ENCODE peak calls at places on chromosomes 1 and 21, in nine cellular contexts. One of them, this sample, is unnamed. For H3K9me3 and H3K4me1, the result is how much of the 10 kb centered on the place peaks cover.

GRCh38 chr1:165543651-165544452 is at the start of gene LRRC52:
- DNase-seq in A549: no peak
- DNase-seq in tibial artery: peak
- DNase-seq in ovary: no peak
- DNase-seq in heart left ventricle: peak
- DNase-seq in psoas muscle: peak
- DNase-seq in right lobe of liver: peak
- DNase-seq in endodermal cell: peak
- DNase-seq in H9: peak
- DNase-seq in this sample: peak

GRCh38 chr1:76190749-76191424 is 116.3 kb downstream of the ST6GALNAC3 start:
- DNase-seq in endodermal cell: no peak
- DNase-seq in right lobe of liver: no peak
- DNase-seq in H9: no peak
- DNase-seq in psoas muscle: no peak
- DNase-seq in A549: no peak
- DNase-seq in tibial artery: no peak
- DNase-seq in ovary: no peak
- DNase-seq in heart left ventricle: no peak
- DNase-seq in this sample: no peak

GRCh38 chr1:162696286-162696862 is 64.1 kb downstream of the DDR2 start:
- DNase-seq in A549: no peak
- DNase-seq in H9: peak
- DNase-seq in heart left ventricle: peak
- DNase-seq in endodermal cell: peak
- DNase-seq in right lobe of liver: no peak
- DNase-seq in tibial artery: peak
- DNase-seq in psoas muscle: peak
- DNase-seq in ovary: peak
- DNase-seq in this sample: peak

GRCh38 chr1:222592171-222592570 is 2.4 kb upstream of the TAF1A start:
- DNase-seq in right lobe of liver: no peak
- DNase-seq in tibial artery: no peak
- DNase-seq in A549: no peak
- DNase-seq in psoas muscle: no peak
- DNase-seq in endodermal cell: no peak
- DNase-seq in ovary: no peak
- DNase-seq in H9: no peak
- DNase-seq in heart left ventricle: no peak
- DNase-seq in this sample: no peak

GRCh38 chr1:230977781-230978490 is 725 bp downstream of the TTC13 start:
- DNase-seq in A549: peak
- DNase-seq in psoas muscle: peak
- DNase-seq in H9: peak
- DNase-seq in tibial artery: no peak
- DNase-seq in heart left ventricle: peak
- DNase-seq in endodermal cell: peak
- DNase-seq in right lobe of liver: peak
- DNase-seq in ovary: peak
- DNase-seq in this sample: peak

GRCh38 chr1:185317034-185317885 is at the start of gene IVNS1ABP:
- DNase-seq in tibial artery: peak
- DNase-seq in A549: peak
- DNase-seq in right lobe of liver: peak
- DNase-seq in endodermal cell: peak
- DNase-seq in ovary: peak
- DNase-seq in psoas muscle: peak
- DNase-seq in heart left ventricle: peak
- DNase-seq in H9: peak
- DNase-seq in this sample: peak

GRCh38 chr21:41425954-41426655 is at the start of gene MX1:
- DNase-seq in tibial artery: peak
- DNase-seq in heart left ventricle: peak
- DNase-seq in right lobe of liver: peak
- DNase-seq in ovary: peak
- DNase-seq in A549: peak
- DNase-seq in psoas muscle: peak
- DNase-seq in endodermal cell: peak
- DNase-seq in H9: peak
- DNase-seq in this sample: no peak

GRCh38 chr1:150322310-150322709 is 977 bp downstream of the PRPF3 start:
- DNase-seq in heart left ventricle: no peak
- DNase-seq in ovary: no peak
- DNase-seq in A549: peak
- DNase-seq in psoas muscle: no peak
- DNase-seq in tibial artery: no peak
- DNase-seq in right lobe of liver: no peak
- DNase-seq in H9: no peak
- DNase-seq in endodermal cell: no peak
- DNase-seq in this sample: no peak

GRCh38 chr1:36609241-36610027 is 126.7 kb upstream of the CSF3R start:
- DNase-seq in tibial artery: no peak
- DNase-seq in endodermal cell: peak
- DNase-seq in ovary: no peak
- DNase-seq in right lobe of liver: no peak
- DNase-seq in H9: peak
- DNase-seq in heart left ventricle: no peak
- DNase-seq in A549: peak
- DNase-seq in psoas muscle: no peak
- DNase-seq in this sample: peak

GRCh38 chr1:30715216-30715615 is 8.2 kb downstream of the MATN1 start:
- DNase-seq in psoas muscle: no peak
- DNase-seq in endodermal cell: no peak
- DNase-seq in ovary: no peak
- DNase-seq in heart left ventricle: no peak
- DNase-seq in A549: no peak
- DNase-seq in tibial artery: no peak
- DNase-seq in right lobe of liver: peak
- DNase-seq in H9: no peak
- DNase-seq in this sample: no peak

GRCh38 chr1:233603366-233603927 is 10.5 kb upstream of the KCNK1 start:
- DNase-seq in A549: no peak
- DNase-seq in endodermal cell: no peak
- DNase-seq in H9: no peak
- DNase-seq in heart left ventricle: no peak
- DNase-seq in right lobe of liver: no peak
- DNase-seq in ovary: no peak
- DNase-seq in psoas muscle: no peak
- DNase-seq in tibial artery: no peak
- DNase-seq in this sample: no peak

GRCh38 chr1:84303154-84303830 is 1.8 kb downstream of the SAMD13 start:
- DNase-seq in right lobe of liver: no peak
- DNase-seq in H9: no peak
- DNase-seq in A549: no peak
- DNase-seq in heart left ventricle: no peak
- DNase-seq in ovary: no peak
- DNase-seq in psoas muscle: no peak
- DNase-seq in tibial artery: no peak
- DNase-seq in endodermal cell: no peak
- DNase-seq in this sample: no peak

GRCh38 chr1:160645386-160646063 is 1.3 kb downstream of the SLAMF1 start:
- DNase-seq in A549: no peak
- DNase-seq in heart left ventricle: no peak
- DNase-seq in H9: no peak
- DNase-seq in right lobe of liver: peak
- DNase-seq in endodermal cell: no peak
- DNase-seq in tibial artery: no peak
- DNase-seq in psoas muscle: no peak
- DNase-seq in ovary: no peak
- DNase-seq in this sample: no peak

DNA sequence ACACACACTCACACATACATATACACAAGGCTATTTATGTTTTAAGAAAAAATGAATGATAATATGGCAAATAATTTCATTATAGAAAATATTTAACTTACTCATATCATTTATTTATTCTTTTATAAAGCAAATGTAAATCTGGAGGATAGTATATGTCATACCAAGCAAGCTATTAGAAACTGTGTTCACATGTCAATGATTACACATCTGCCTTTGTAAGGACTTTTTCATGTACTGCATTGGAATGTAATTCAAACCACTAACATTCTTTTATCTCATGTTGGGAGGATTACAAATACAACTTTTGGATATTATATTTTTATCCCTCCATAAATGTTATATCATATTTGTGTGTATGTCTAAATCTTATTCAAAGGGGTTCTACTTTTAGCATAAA is 1887.4 kb downstream of the NCAM2 start:
- DNase-seq in heart left ventricle: no peak
- DNase-seq in psoas muscle: no peak
- DNase-seq in H9: no peak
- DNase-seq in endodermal cell: no peak
- DNase-seq in A549: no peak
- DNase-seq in ovary: no peak
- DNase-seq in right lobe of liver: no peak
- DNase-seq in tibial artery: no peak
- DNase-seq in this sample: no peak
- H3K9me3 ChIP-seq in heart left ventricle: under half
- H3K9me3 ChIP-seq in psoas muscle: under half
- H3K9me3 ChIP-seq in H9: under half
- H3K9me3 ChIP-seq in endodermal cell: under half
- H3K9me3 ChIP-seq in A549: under half
- H3K9me3 ChIP-seq in ovary: under half
- H3K9me3 ChIP-seq in right lobe of liver: under half
- H3K9me3 ChIP-seq in tibial artery: under half
- H3K9me3 ChIP-seq in this sample: under half

GRCh38 chr1:3355894-3356826 is 98.3 kb upstream of the ARHGEF16 start:
- DNase-seq in psoas muscle: no peak
- DNase-seq in endodermal cell: no peak
- DNase-seq in heart left ventricle: no peak
- DNase-seq in ovary: no peak
- DNase-seq in A549: no peak
- DNase-seq in right lobe of liver: no peak
- DNase-seq in tibial artery: no peak
- DNase-seq in H9: no peak
- DNase-seq in this sample: no peak

GRCh38 chr1:3355089-3355488 is 99.4 kb upstream of the ARHGEF16 start:
- DNase-seq in H9: no peak
- DNase-seq in tibial artery: no peak
- DNase-seq in psoas muscle: no peak
- DNase-seq in heart left ventricle: no peak
- DNase-seq in endodermal cell: no peak
- DNase-seq in A549: no peak
- DNase-seq in ovary: no peak
- DNase-seq in right lobe of liver: no peak
- DNase-seq in this sample: no peak

GRCh38 chr1:3352084-3352951 is 102.1 kb upstream of the ARHGEF16 start:
- DNase-seq in endodermal cell: peak
- DNase-seq in heart left ventricle: peak
- DNase-seq in H9: peak
- DNase-seq in right lobe of liver: no peak
- DNase-seq in A549: no peak
- DNase-seq in tibial artery: peak
- DNase-seq in ovary: peak
- DNase-seq in psoas muscle: peak
- DNase-seq in this sample: no peak

GRCh38 chr1:3352952-3353331 is 101.5 kb upstream of the ARHGEF16 start:
- DNase-seq in endodermal cell: no peak
- DNase-seq in heart left ventricle: peak
- DNase-seq in psoas muscle: no peak
- DNase-seq in ovary: peak
- DNase-seq in A549: no peak
- DNase-seq in H9: no peak
- DNase-seq in right lobe of liver: no peak
- DNase-seq in tibial artery: peak
- DNase-seq in this sample: no peak

DNA sequence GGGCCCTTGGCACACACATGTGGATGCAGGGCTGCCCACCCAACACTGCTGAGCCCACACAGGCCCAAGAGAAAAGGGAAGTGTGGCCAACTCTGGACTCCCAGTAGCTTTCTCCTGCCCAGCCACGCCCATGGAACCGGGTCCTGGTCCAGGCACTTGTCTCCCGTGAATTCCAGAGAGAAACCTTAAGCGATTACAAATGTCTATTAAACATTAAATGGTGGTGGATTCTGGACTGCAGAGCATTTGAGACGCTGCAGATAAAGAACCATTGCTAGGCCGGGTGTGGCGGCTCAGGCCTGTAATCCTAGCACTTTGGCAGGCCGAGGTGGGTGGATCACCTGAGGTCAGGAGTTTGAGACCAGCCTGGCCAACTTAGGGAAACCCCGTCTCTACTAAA is 100.6 kb upstream of the ARHGEF16 start:
- DNase-seq in H9: no peak
- DNase-seq in ovary: no peak
- DNase-seq in heart left ventricle: no peak
- DNase-seq in tibial artery: no peak
- DNase-seq in psoas muscle: no peak
- DNase-seq in endodermal cell: no peak
- DNase-seq in A549: no peak
- DNase-seq in right lobe of liver: no peak
- DNase-seq in this sample: no peak
- H3K4me1 ChIP-seq in H9: under half
- H3K4me1 ChIP-seq in ovary: under half
- H3K4me1 ChIP-seq in heart left ventricle: under half
- H3K4me1 ChIP-seq in tibial artery: half or more
- H3K4me1 ChIP-seq in psoas muscle: under half
- H3K4me1 ChIP-seq in endodermal cell: under half
- H3K4me1 ChIP-seq in A549: under half
- H3K4me1 ChIP-seq in right lobe of liver: under half
- H3K4me1 ChIP-seq in this sample: under half

DNA sequence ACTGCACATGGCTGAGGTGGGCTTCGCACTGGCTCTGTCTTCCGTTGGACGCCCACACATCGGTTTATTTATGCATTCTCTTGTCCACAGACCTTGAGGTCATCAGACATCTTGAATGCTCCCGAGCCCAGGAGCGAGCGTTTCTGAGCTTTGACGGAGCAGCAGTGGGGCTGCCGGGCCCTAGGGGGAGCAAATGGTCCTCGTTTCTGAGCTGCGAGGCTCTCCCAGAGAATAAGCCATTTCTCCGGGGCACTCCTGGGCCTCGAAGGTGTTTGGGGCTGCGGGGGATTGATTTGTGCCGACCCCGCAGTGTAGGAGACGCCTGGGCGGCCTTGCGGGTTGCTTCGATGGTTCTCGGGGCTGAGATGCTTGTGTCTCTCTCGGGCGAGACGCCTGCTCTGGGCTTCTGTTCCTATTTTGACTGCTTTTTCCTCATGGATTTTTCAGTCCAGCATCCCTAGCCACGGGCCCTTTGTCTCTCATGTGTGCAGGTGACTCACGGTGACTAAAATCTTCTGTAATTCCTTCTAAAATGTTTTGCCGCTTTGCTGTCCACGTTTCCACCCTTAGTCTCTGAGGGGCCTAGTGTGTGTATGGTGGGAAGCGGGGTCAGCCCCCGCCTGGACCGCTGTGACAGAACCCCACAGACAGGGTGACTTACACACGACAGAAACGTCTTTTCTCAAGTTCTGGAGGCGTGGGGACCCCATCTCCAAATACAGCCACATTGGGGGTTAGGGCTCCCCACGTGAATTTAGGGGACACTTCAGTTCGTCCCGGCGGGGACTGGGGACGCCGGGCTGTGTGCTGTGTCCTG is 62.1 kb downstream of the FAAP20 start:
- DNase-seq in right lobe of liver: peak
- DNase-seq in endodermal cell: peak
- DNase-seq in tibial artery: peak
- DNase-seq in A549: no peak
- DNase-seq in heart left ventricle: peak
- DNase-seq in H9: peak
- DNase-seq in ovary: peak
- DNase-seq in psoas muscle: peak
- DNase-seq in this sample: peak
- TF ChIP-seq CTCF in right lobe of liver: peak
- TF ChIP-seq CTCF in endodermal cell: peak
- TF ChIP-seq CTCF in tibial artery: peak
- TF ChIP-seq CTCF in A549: no peak
- TF ChIP-seq CTCF in heart left ventricle: peak
- TF ChIP-seq CTCF in H9: peak
- TF ChIP-seq CTCF in ovary: peak
- TF ChIP-seq CTCF in psoas muscle: peak
- TF ChIP-seq CTCF in this sample: peak

GRCh38 chr21:20943476-20944085 is 54.6 kb upstream of the NCAM2 start:
- DNase-seq in heart left ventricle: no peak
- DNase-seq in H9: no peak
- DNase-seq in A549: no peak
- DNase-seq in ovary: no peak
- DNase-seq in tibial artery: no peak
- DNase-seq in endodermal cell: no peak
- DNase-seq in right lobe of liver: no peak
- DNase-seq in psoas muscle: no peak
- DNase-seq in this sample: peak
- H3K9me3 ChIP-seq in heart left ventricle: under half
- H3K9me3 ChIP-seq in H9: under half
- H3K9me3 ChIP-seq in A549: under half
- H3K9me3 ChIP-seq in ovary: under half
- H3K9me3 ChIP-seq in tibial artery: under half
- H3K9me3 ChIP-seq in endodermal cell: under half
- H3K9me3 ChIP-seq in right lobe of liver: under half
- H3K9me3 ChIP-seq in psoas muscle: under half
- H3K9me3 ChIP-seq in this sample: under half